ENCODE peak calls at places on chromosomes 13 and 19, in five cellular contexts. A is HepG2, G is H9, U is GM23248, Z is endothelial cell of umbilical vein. T is an unnamed sample. For H3K9me3, the result is how much of the 10 kb centered on the place peaks cover.

GRCh38 chr19:17089238-17089637 is 13.7 kb downstream of the MYO9B start:
- DNase-seq in A (no peak), G (no peak), U (peak), Z (no peak), T (no peak)

GRCh38 chr13:99693812-99694211 is 192.5 kb downstream of the TM9SF2 start:
- DNase-seq in A (no peak), G (no peak), U (no peak), Z (no peak), T (no peak)

GRCh38 chr13:90867336-90867683 is 480.2 kb upstream of the MIR17HG start:
- DNase-seq in A (peak), G (peak), U (peak), Z (peak), T (peak)

GRCh38 chr13:31236211-31236786 is 36.5 kb downstream of the B3GLCT start:
- DNase-seq in A (peak), G (no peak), U (peak), Z (peak), T (peak)

GRCh38 chr19:41373993-41374392 is 2.3 kb upstream of the TMEM91 start:
- DNase-seq in A (no peak), G (no peak), U (peak), Z (peak), T (no peak)

GRCh38 chr13:98490195-98490771 is 86.6 kb downstream of the STK24 start:
- DNase-seq in A (peak), G (no peak), U (no peak), Z (peak), T (no peak)

GRCh38 chr13:43285891-43286602 is 262.7 kb downstream of the DNAJC15 start:
- DNase-seq in A (no peak), G (no peak), U (peak), Z (no peak), T (no peak)

GRCh38 chr19:48174445-48175030 is 4.1 kb downstream of the ZSWIM9 start:
- DNase-seq in A (no peak), G (no peak), U (no peak), Z (no peak), T (no peak)

GRCh38 chr19:4586245-4586644 is 26.8 kb upstream of the SEMA6B start:
- DNase-seq in A (no peak), G (no peak), U (no peak), Z (no peak), T (no peak)

GRCh38 chr19:42200116-42200740 is 17.2 kb downstream of the DEDD2 start:
- DNase-seq in A (no peak), G (no peak), U (no peak), Z (no peak), T (no peak)

GRCh38 chr13:42594577-42595571 is 20.9 kb downstream of the TNFSF11 start:
- DNase-seq in A (peak), G (peak), U (peak), Z (peak), T (peak)

DNA sequence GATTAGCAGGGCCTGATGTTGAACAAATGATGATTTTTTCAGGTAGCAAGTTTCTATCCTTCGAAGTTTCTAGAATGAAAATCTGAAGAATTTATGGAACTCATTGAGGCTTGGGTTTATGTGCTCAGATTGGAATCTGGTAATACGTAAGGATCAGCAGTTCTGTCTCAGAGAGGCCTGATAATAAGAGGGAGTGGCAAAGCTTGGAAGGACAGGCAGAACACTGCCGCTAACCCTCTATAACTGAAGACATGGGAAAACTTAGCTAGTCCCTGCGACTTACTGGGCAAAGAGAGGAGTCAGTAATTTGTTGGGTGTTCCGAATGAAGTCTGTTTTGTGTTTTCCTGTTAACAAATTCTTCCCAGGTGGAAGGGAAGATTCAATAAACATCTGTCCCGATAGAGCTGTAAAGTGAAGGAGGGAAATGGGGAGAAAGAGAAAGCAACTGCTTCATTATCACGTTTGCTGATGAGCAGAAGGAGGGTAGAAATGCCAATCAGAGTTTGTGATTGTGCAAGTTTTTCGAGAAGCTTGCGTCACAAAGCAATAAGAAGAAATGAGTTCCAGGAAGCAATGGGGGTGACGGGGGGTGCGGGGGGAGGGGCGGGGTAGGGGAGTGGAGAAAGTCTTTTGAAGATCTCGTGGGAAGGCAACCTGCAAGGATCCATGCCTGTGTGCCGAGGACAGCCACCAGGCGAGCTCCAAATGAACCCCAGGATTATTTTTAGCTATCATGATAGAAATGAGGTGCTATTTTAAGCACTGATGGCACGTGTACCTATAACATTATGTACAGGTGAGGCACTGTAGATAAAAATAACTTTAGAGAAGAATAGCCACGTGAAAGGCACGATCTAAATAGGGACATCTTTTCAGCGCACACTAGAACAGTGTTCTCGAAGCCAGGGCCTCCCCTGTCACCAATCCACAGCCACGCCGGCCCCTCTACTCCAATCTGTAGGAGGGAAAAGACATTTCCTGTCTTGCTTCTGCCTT is 224.1 kb downstream of the FGF9 start:
- DNase-seq in A (no peak), G (peak), U (no peak), Z (no peak), T (no peak)
- H3K9me3 ChIP-seq in A (under half), G (under half), U (under half), Z (under half), T (under half)

DNA sequence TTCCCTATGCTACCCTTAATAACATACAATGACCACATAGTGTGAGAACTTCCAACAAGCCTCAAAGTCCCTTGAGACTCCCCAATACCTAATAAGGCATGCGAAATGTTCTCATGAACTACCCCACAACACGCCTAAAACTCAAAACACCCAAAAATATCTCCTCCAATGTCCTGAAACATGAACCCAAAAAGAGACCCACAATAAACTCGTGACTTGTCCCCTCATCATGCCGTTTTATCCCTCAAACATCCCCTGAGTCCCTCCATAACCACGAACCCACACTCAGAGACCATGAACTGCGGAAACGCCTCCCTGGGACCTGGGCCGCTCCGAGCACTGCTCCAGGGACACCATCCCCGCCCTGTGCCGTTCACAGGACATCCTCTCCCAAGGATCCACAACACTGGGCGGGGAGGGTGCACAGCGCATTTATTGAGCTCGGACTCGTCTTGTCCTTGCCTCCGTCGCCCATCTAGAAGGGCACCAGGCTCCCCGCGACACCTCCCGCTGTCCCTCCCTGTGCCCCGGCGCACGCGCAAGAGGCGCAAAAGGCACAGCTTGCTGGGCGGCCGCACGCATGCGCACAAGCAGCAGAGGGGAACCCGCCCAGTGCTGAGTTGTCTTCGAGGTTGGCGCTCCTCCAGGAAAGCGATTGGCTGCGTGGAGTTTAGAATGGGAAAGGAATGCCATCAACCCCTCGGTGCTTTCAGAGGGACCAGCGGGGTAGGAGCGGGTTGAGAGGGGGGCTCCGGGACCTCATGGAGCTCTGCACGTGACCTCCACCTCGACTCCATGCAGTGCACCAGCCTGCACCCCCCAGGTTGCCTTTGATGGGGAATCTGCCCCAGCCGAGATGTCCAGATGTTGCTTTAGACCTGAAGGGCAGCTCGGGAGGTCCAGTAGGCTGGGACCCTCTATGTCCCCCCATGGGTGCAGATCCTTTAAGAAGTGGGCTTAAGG is 8.8 kb downstream of the FXYD3 start:
- DNase-seq in A (no peak), G (peak), U (peak), Z (peak), T (peak)
- H2AFZ ChIP-seq in A (no peak), G (no peak), U (peak), Z (peak), T (peak)

DNA sequence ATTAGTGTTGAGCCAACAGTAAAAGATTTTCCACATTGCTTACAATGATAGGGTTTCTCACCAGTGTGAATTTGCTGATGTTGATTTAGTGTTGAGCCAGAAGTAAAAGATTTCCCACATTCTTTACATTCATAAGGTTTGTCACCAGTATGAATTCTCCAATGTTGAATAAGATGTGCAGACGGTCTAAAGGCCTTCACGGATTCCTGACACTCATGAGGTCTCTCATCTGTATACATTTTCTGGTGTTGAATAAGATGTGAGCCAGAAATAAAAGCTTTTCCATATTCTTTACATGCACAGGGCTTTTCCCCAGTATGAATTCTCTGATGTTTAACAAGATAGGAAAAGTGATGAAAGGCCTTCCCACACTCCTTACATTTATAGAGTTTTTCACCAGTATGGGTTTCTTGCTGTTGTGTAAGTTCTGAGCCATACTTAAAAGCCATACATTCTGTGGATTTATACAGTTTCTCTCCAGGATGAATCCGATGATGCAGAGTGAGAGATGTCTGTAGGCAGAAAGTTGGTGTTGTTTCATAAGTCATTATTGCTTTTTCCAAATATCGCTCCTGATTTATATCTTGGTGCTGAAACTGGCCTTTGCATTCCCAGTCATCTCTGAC is 22.4 kb downstream of the ZNF850 start:
- DNase-seq in A (no peak), G (no peak), U (no peak), Z (no peak), T (no peak)
- H3K9me3 ChIP-seq in A (half or more), G (half or more), U (under half), Z (under half), T (half or more)

GRCh38 chr19:30224689-30225606 is 147.2 kb upstream of the ZNF536 start:
- DNase-seq in A (no peak), G (no peak), U (peak), Z (no peak), T (peak)

GRCh38 chr19:30226464-30227070 is 145.6 kb upstream of the ZNF536 start:
- DNase-seq in A (no peak), G (no peak), U (peak), Z (no peak), T (no peak)

GRCh38 chr19:30227071-30227621 is 145.0 kb upstream of the ZNF536 start:
- DNase-seq in A (no peak), G (no peak), U (no peak), Z (peak), T (no peak)

GRCh38 chr19:30223866-30224688 is 148.1 kb upstream of the ZNF536 start:
- DNase-seq in A (no peak), G (no peak), U (no peak), Z (no peak), T (no peak)

DNA sequence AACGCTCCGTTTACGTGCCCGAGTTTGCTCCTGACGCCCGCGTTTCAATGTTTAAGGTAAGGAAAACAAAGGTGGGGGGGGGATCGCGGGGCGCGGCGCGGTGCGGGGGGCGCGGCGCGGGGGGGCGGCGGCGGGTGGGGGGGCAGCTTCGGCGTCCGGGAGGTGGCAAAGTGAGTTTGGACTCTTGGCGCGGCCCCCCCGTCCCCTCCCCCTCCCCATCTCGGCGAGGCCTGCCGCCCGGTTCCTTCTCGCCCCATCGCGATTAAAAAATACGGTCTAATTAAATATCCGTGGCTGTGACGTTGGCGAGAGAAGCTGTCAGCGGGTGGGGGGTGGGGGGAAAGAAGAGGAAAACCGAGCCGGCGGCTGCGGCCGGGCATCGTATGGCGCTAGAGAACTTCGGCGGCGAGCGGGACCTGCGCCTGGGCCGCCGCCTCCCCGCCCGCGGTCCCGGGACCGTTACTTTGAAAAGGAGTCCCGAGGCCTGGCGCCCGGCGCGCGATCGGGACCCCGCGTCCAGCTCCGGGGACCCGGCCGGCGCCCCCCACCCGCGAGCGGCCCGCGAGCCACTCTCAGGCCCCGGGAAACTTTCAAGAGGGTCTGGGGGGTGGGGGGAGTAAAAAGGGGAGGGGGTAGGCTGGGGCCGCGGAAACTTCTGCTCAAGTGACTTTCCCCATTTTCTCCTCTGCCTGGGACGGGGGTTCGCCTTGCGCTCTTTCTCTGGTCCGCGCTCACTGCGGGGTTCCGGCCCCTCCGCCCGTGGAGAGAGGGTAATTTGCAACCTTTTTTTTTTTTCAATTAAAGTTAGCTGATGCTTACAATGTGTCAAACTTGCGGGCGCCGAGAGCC is 146.3 kb upstream of the ZNF536 start:
- DNase-seq in A (no peak), G (no peak), U (peak), Z (no peak), T (no peak)
- H2AFZ ChIP-seq in A (no peak), G (no peak), U (peak), Z (no peak), T (no peak)

DNA sequence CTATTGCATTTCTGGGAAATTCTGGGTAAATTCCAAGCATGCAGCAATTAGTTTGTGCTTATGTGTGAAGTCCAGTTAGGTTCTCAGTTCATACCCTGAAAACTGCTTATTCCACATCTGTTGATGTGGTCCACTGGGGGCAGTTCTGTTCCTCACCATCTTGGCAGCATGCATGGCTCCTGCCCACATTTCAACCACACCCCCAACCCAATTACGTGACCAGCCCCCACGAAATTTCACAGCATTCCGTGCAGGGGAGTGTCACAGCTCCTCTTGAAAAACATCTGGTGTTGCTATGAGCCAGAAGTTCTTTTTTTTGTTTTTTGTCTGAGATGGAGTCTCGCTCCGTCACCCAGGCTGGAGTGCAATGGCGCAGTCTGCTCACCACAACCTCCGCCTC is 9.1 kb upstream of the ERVK3-1 start:
- DNase-seq in A (no peak), G (no peak), U (peak), Z (no peak), T (no peak)
- H3K9me3 ChIP-seq in A (under half), G (under half), U (under half), Z (under half), T (under half)

GRCh38 chr19:51108805-51109146 is 567 bp upstream of the CTU1 start:
- DNase-seq in A (no peak), G (no peak), U (no peak), Z (no peak), T (no peak)

GRCh38 chr19:51110666-51110971 is 2.4 kb upstream of the CTU1 start:
- DNase-seq in A (no peak), G (no peak), U (no peak), Z (no peak), T (no peak)

GRCh38 chr19:51108066-51108804 is at the start of gene CTU1:
- DNase-seq in A (peak), G (peak), U (peak), Z (peak), T (peak)

GRCh38 chr19:51114087-51114714 is 6.0 kb upstream of the CTU1 start:
- DNase-seq in A (no peak), G (no peak), U (no peak), Z (no peak), T (no peak)

DNA sequence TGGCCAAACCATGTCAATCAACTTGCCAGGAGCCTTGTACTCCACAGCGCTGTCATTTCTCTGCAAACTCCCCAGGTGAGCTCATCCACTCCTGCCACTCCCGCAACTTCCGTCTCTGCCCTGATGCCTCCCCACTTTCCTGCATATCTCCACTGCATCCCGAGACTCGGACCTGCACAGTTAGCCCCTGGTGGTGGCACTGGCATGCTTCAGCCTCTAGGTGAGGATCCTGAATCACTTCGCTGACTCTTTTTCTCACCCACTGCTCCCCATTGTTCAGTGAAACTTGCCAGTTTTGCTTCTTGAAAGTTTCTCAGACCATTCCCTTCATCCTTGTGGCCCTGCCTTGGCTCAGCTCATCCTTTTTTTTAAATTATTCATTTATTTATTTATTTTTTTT is 3.4 kb upstream of the CTU1 start:
- DNase-seq in A (peak), G (peak), U (peak), Z (no peak), T (no peak)
- H2AFZ ChIP-seq in A (no peak), G (no peak), U (no peak), Z (no peak), T (no peak)

GRCh38 chr19:58123354-58123753 is 25.3 kb upstream of the ZSCAN18 start:
- DNase-seq in A (no peak), G (no peak), U (no peak), Z (no peak), T (peak)
- H3K9me3 ChIP-seq in A (half or more), G (half or more), U (under half), Z (under half), T (under half)

DNA sequence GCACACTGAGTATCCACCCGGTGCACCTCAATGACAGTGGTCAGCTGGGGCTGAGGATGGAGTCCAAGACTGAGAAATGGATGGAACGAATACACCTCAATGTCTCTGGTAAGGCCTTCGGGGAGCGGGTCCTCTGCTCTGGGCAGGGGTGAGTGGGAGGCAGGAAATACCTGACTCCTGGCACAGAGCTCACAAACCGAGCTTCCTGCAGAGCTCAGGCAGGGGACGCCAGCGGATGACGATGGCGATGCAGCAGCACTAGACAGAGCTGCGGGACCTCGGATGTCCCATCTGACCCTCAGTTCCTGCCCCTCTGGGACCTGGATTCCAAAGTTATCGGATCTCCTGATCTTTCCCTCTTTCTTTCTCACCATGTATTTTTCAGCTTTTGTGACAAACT is 3.8 kb downstream of the CD22 start:
- DNase-seq in A (no peak), G (no peak), U (no peak), Z (no peak), T (peak)
- H2AFZ ChIP-seq in A (no peak), G (no peak), U (no peak), Z (no peak), T (no peak)

GRCh38 chr19:51915324-51915867 is 10.6 kb upstream of the ZNF649 start:
- DNase-seq in A (no peak), G (no peak), U (no peak), Z (no peak), T (no peak)
- H3K9me3 ChIP-seq in A (half or more), G (half or more), U (under half), Z (under half), T (under half)